ENCODE peak calls at places on chromosomes 5 and 9, in ten cellular contexts. G, V, N, H, K, S, Z, T, M and C are unnamed samples.

GRCh38 chr9:6827370-6827949 is 69.7 kb downstream of the KDM4C start:
- DNase-seq in G (peak; percentile 63), V (no peak), N (peak; percentile 24), H (peak; percentile 20), K (peak; percentile 17), S (no peak), Z (no peak), T (no peak), M (no peak), C (no peak)

GRCh38 chr9:2271426-2271825 is 256.3 kb downstream of the SMARCA2 start:
- DNase-seq in G (peak; percentile 65), V (peak; percentile 32), N (no peak), H (peak; percentile 10), K (peak; percentile 45), S (no peak), Z (no peak), T (no peak), M (no peak), C (no peak)

GRCh38 chr9:128588581-128589233 is 36.3 kb downstream of the SPTAN1 start:
- DNase-seq in G (no peak), V (no peak), N (no peak), H (no peak), K (no peak), S (no peak), Z (no peak), T (no peak), M (no peak), C (no peak)

GRCh38 chr5:90632799-90633198 is 74.2 kb downstream of the ADGRV1 start:
- DNase-seq in G (no peak), V (no peak), N (no peak), H (no peak), K (no peak), S (no peak), Z (no peak), T (no peak), M (no peak), C (no peak)

GRCh38 chr9:76818271-76818670 is 54.0 kb downstream of the PCA3 start:
- DNase-seq in G (no peak), V (peak; percentile 15), N (no peak), H (peak; percentile 95), K (peak; percentile 78), S (peak; percentile 86), Z (no peak), T (peak; percentile 93), M (no peak), C (peak; percentile 97)

GRCh38 chr9:106697799-106698591 is 165.0 kb upstream of the ZNF462 start:
- DNase-seq in G (no peak), V (peak; percentile 73), N (peak; percentile 69), H (peak; percentile 87), K (peak; percentile 53), S (peak; percentile 28), Z (no peak), T (no peak), M (no peak), C (peak; percentile 20)

GRCh38 chr5:33423018-33423630 is 17.6 kb upstream of the TARS1 start:
- DNase-seq in G (no peak), V (no peak), N (no peak), H (peak; percentile 63), K (no peak), S (no peak), Z (no peak), T (no peak), M (no peak), C (no peak)

GRCh38 chr9:109072810-109073435 is 46.8 kb downstream of the TMEM245 start:
- DNase-seq in G (no peak), V (no peak), N (no peak), H (no peak), K (no peak), S (no peak), Z (no peak), T (no peak), M (no peak), C (no peak)

GRCh38 chr5:169107316-169107715 is 193.6 kb downstream of the SLIT3 start:
- DNase-seq in G (no peak), V (no peak), N (no peak), H (peak; percentile 51), K (no peak), S (no peak), Z (no peak), T (no peak), M (no peak), C (no peak)

GRCh38 chr5:672329-673139 is 20.6 kb downstream of the TPPP start:
- DNase-seq in G (peak; percentile 33), V (peak; percentile 78), N (peak; percentile 83), H (peak; percentile 76), K (peak; percentile 61), S (peak; percentile 28), Z (peak; percentile 59), T (peak; percentile 40), M (peak; percentile 86), C (peak; percentile 47)

GRCh38 chr5:98492258-98492657 is 281.2 kb upstream of the RGMB start:
- DNase-seq in G (peak; percentile 53), V (no peak), N (no peak), H (no peak), K (no peak), S (no peak), Z (no peak), T (no peak), M (no peak), C (no peak)

GRCh38 chr9:38114905-38115304 is 45.9 kb upstream of the SHB start:
- DNase-seq in G (no peak), V (no peak), N (no peak), H (no peak), K (no peak), S (no peak), Z (no peak), T (no peak), M (no peak), C (no peak)

GRCh38 chr9:23492126-23493002 is 333.7 kb downstream of the ELAVL2 start:
- DNase-seq in G (no peak), V (no peak), N (peak; percentile 53), H (peak; percentile 28), K (peak; percentile 35), S (no peak), Z (no peak), T (no peak), M (no peak), C (no peak)